ENCODE peak calls at places on chromosome 10, in seven cellular contexts. I is fibroblast of pulmonary artery; T is K562; R is GM12864; Y is CD4-positive, CD25-positive, alpha-beta regulatory T cell; U is BJ; O is neural progenitor cell. H is an unnamed sample.

GRCh38 chr10:21388541-21389068 is 136.9 kb downstream of the SKIDA1 start:
- DNase-seq in I (no peak), T (no peak), R (no peak), Y (no peak), U (no peak), O (peak; percentile 41), H (no peak)

GRCh38 chr10:95242581-95243317 is 48.1 kb downstream of the PDLIM1 start:
- DNase-seq in I (peak; percentile 66), T (no peak), R (no peak), Y (no peak), U (no peak), O (peak; percentile 74), H (no peak)

GRCh38 chr10:3046941-3047621 is 20.3 kb upstream of the PFKP start:
- DNase-seq in I (no peak), T (no peak), R (no peak), Y (no peak), U (no peak), O (peak; percentile 25), H (no peak)

GRCh38 chr10:24950439-24950838 is 2.0 kb downstream of the PRTFDC1 start:
- DNase-seq in I (no peak), T (peak; percentile 28), R (no peak), Y (no peak), U (no peak), O (peak; percentile 29), H (no peak)

GRCh38 chr10:50400694-50401093 is 149.4 kb upstream of the ASAH2 start:
- DNase-seq in I (no peak), T (no peak), R (no peak), Y (no peak), U (no peak), O (no peak), H (no peak)

GRCh38 chr10:79184141-79184625 is 115.4 kb downstream of the ZMIZ1 start:
- DNase-seq in I (peak; percentile 74), T (no peak), R (no peak), Y (no peak), U (no peak), O (no peak), H (no peak)

GRCh38 chr10:80108576-80109239 is 23.8 kb upstream of the PLAC9 start:
- DNase-seq in I (no peak), T (no peak), R (no peak), Y (no peak), U (no peak), O (peak; percentile 3), H (no peak)

GRCh38 chr10:63829573-63830149 is 308.5 kb downstream of the REEP3 start:
- DNase-seq in I (no peak), T (no peak), R (no peak), Y (no peak), U (no peak), O (peak; percentile 7), H (no peak)

GRCh38 chr10:101367569-101368453 is 13.8 kb downstream of the BTRC start:
- DNase-seq in I (peak; percentile 86), T (peak; percentile 25), R (no peak), Y (no peak), U (no peak), O (no peak), H (no peak)

GRCh38 chr10:79401015-79401921 is 44.2 kb downstream of the ZCCHC24 start:
- DNase-seq in I (peak; percentile 55), T (no peak), R (no peak), Y (no peak), U (no peak), O (no peak), H (no peak)

GRCh38 chr10:29517352-29517923 is 117.3 kb downstream of the SVIL start:
- DNase-seq in I (peak; percentile 53), T (peak; percentile 38), R (no peak), Y (no peak), U (no peak), O (peak; percentile 79), H (peak; percentile 26)

GRCh38 chr10:45552476-45552875 is 120.1 kb downstream of the ZFAND4 start:
- DNase-seq in I (no peak), T (no peak), R (no peak), Y (no peak), U (no peak), O (no peak), H (no peak)

GRCh38 chr10:50152792-50153272 is 85.1 kb downstream of the WASHC2A start:
- DNase-seq in I (no peak), T (peak; percentile 13), R (no peak), Y (no peak), U (no peak), O (peak; percentile 38), H (no peak)

GRCh38 chr10:91034494-91035157 is 113.7 kb upstream of the ANKRD1 start:
- DNase-seq in I (peak; percentile 94), T (no peak), R (no peak), Y (no peak), U (no peak), O (peak; percentile 50), H (peak; percentile 37)

GRCh38 chr10:43350139-43350538 is 21.3 kb upstream of the FXYD4 start:
- DNase-seq in I (no peak), T (no peak), R (no peak), Y (no peak), U (no peak), O (no peak), H (peak; percentile 32)

GRCh38 chr10:15794569-15794968 is 65.7 kb downstream of the MINDY3 start:
- DNase-seq in I (no peak), T (no peak), R (no peak), Y (no peak), U (no peak), O (no peak), H (no peak)

GRCh38 chr10:86967481-86967941 is 771 bp upstream of the ADIRF start:
- DNase-seq in I (no peak), T (no peak), R (no peak), Y (no peak), U (no peak), O (no peak), H (no peak)

GRCh38 chr10:116554628-116555027 is 8.9 kb downstream of the PNLIP start:
- DNase-seq in I (no peak), T (no peak), R (no peak), Y (no peak), U (no peak), O (no peak), H (no peak)

GRCh38 chr10:3452234-3452633 is 279.7 kb upstream of the PITRM1 start:
- DNase-seq in I (peak; percentile 91), T (no peak), R (no peak), Y (no peak), U (peak; percentile 79), O (peak; percentile 34), H (no peak)

GRCh38 chr10:47143072-47143471 is 156.9 kb upstream of the GDF10 start:
- DNase-seq in I (no peak), T (no peak), R (no peak), Y (no peak), U (no peak), O (no peak), H (no peak)

GRCh38 chr10:6053816-6054581 is 8.2 kb downstream of the IL2RA start:
- DNase-seq in I (no peak), T (peak; percentile 43), R (no peak), Y (no peak), U (no peak), O (no peak), H (peak; percentile 52)

GRCh38 chr10:113982296-113982695 is 61.4 kb upstream of the ADRB1 start:
- DNase-seq in I (no peak), T (no peak), R (no peak), Y (no peak), U (no peak), O (no peak), H (no peak)

GRCh38 chr10:47253651-47254375 is 46.2 kb upstream of the GDF10 start:
- DNase-seq in I (peak; percentile 26), T (no peak), R (no peak), Y (no peak), U (no peak), O (no peak), H (peak; percentile 1)

GRCh38 chr10:77898323-77899079 is 28.1 kb downstream of the DLG5 start:
- DNase-seq in I (no peak), T (no peak), R (no peak), Y (no peak), U (no peak), O (peak; percentile 31), H (no peak)

GRCh38 chr10:101759354-101760247 is 16.3 kb downstream of the FGF8 start:
- DNase-seq in I (no peak), T (no peak), R (no peak), Y (no peak), U (no peak), O (peak; percentile 63), H (no peak)

GRCh38 chr10:99805190-99805589 is 22.8 kb downstream of the ABCC2 start:
- DNase-seq in I (no peak), T (no peak), R (no peak), Y (no peak), U (no peak), O (no peak), H (no peak)
- H3K4me3 ChIP-seq in I (no peak overlapping the region), T (no peak overlapping the region), R (no peak overlapping the region), Y (no peak overlapping the region), U (no peak overlapping the region), O (no peak overlapping the region), H (no peak overlapping the region)

GRCh38 chr10:132704008-132704814 is 81.7 kb downstream of the NKX6-2 start:
- DNase-seq in I (no peak), T (no peak), R (no peak), Y (no peak), U (no peak), O (no peak), H (no peak)
- H3K4me3 ChIP-seq in I (no peak overlapping the region), T (no peak overlapping the region), R (no peak overlapping the region), Y (no peak overlapping the region), U (no peak overlapping the region), O (no peak overlapping the region), H (no peak overlapping the region)

GRCh38 chr10:23196915-23197314 is 4.8 kb downstream of the PTF1A start:
- DNase-seq in I (no peak), T (no peak), R (no peak), Y (no peak), U (no peak), O (no peak), H (no peak)
- H3K4me3 ChIP-seq in I (no peak overlapping the region), T (no peak overlapping the region), R (no peak overlapping the region), Y (no peak overlapping the region), U (no peak overlapping the region), O (no peak overlapping the region), H (no peak overlapping the region)

GRCh38 chr10:132064771-132065437 is 842 bp upstream of the JAKMIP3 start:
- DNase-seq in I (no peak), T (no peak), R (no peak), Y (no peak), U (no peak), O (no peak), H (no peak)

GRCh38 chr10:132066186-132066585 is 440 bp downstream of the JAKMIP3 start:
- DNase-seq in I (peak; percentile 13), T (no peak), R (no peak), Y (no peak), U (no peak), O (no peak), H (no peak)

GRCh38 chr10:132065491-132066105 is at the start of gene JAKMIP3:
- DNase-seq in I (peak; percentile 91), T (no peak), R (no peak), Y (no peak), U (peak; percentile 80), O (peak; percentile 53), H (peak; percentile 32)

GRCh38 chr10:132068431-132069121 is 2.8 kb downstream of the JAKMIP3 start:
- DNase-seq in I (no peak), T (no peak), R (no peak), Y (no peak), U (no peak), O (no peak), H (no peak)

DNA sequence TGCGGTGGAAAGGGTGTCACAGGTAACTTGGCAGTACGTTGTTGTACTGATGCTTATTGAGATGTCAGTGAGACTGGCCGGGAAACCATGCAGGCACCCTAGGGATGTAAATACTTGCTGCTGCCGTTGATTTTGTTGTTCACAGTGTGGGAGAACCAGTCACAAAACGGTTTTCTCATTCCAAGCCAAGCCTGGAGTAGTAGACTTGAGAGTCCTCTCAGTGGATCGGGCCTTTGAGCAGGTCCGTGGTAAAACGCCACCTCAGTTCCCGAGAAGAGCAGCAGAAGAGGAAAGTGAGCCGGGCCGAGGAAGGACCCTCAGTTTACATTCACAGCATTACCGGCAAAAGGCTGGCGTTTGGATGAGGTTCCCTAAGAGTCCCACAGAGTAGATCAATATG is 1.1 kb downstream of the JAKMIP3 start:
- DNase-seq in I (no peak), T (no peak), R (no peak), Y (no peak), U (no peak), O (no peak), H (no peak)
- H3K4me3 ChIP-seq in I (no peak overlapping the region), T (no peak overlapping the region), R (no peak overlapping the region), Y (no peak overlapping the region), U (no peak overlapping the region), O (no peak overlapping the region), H (no peak overlapping the region)